ENCODE peak calls at places on chromosomes 5 and 9, in eight cellular contexts. B is HCT116, Y is neural progenitor cell, F is OCI-LY7, D is hepatocyte, O is PC-3, M is MM.1S, J is GM23338. S is an unnamed sample. For H3K79me2, the result is how much of the 10 kb centered on the place peaks cover.

GRCh38 chr9:137788561-137789294 is 88.9 kb upstream of the CACNA1B start:
- DNase-seq in J (peak), Y (no peak), M (no peak), O (no peak), B (no peak), D (no peak), F (no peak), S (no peak)

GRCh38 chr5:179361204-179361603 is 15.9 kb upstream of the ADAMTS2 start:
- DNase-seq in J (no peak), O (no peak), M (no peak), F (no peak), D (no peak), Y (no peak), B (no peak), S (no peak)

GRCh38 chr5:141604318-141604717 is 14.5 kb downstream of the DIAPH1 start:
- DNase-seq in J (peak), F (peak), O (peak), B (peak), Y (peak), D (peak), M (no peak), S (peak)

GRCh38 chr5:131386779-131387178 is 122.9 kb downstream of the CDC42SE2 start:
- DNase-seq in D (peak), Y (no peak), B (no peak), M (no peak), J (peak), F (no peak), O (peak), S (no peak)

GRCh38 chr5:42756630-42757601 is at the start of gene CCDC152:
- DNase-seq in O (peak), D (no peak), B (no peak), J (peak), F (no peak), M (no peak), Y (peak), S (peak)

GRCh38 chr9:42275141-42275540 is 91.7 kb downstream of the SPATA31A6 start:
- DNase-seq in B (no peak), O (no peak), F (no peak), D (no peak), M (no peak), Y (no peak), J (no peak), S (no peak)

GRCh38 chr9:4615251-4615650 is 46.8 kb upstream of the PLPP6 start:
- DNase-seq in J (no peak), M (no peak), O (peak), D (no peak), F (no peak), B (no peak), Y (no peak), S (peak)

GRCh38 chr5:166499452-166500240 is 1791.8 kb upstream of the WWC1 start:
- DNase-seq in Y (no peak), B (no peak), O (no peak), F (no peak), M (no peak), D (no peak), J (no peak), S (no peak)

GRCh38 chr9:106862946-106863740 is at the start of gene ZNF462:
- DNase-seq in D (peak), Y (peak), J (peak), F (peak), M (peak), O (peak), B (no peak), S (peak)

GRCh38 chr5:115946655-115947054 is 15.6 kb upstream of the LVRN start:
- DNase-seq in M (no peak), F (no peak), J (no peak), D (no peak), B (no peak), O (no peak), Y (no peak), S (peak)

GRCh38 chr9:127144670-127145458 is 22.4 kb upstream of the ANGPTL2 start:
- DNase-seq in O (no peak), B (no peak), F (no peak), M (no peak), J (no peak), D (no peak), Y (no peak), S (no peak)

GRCh38 chr9:134679616-134680392 is 38.2 kb downstream of the COL5A1 start:
- DNase-seq in B (no peak), O (no peak), J (no peak), F (no peak), M (no peak), Y (no peak), D (no peak), S (no peak)

DNA sequence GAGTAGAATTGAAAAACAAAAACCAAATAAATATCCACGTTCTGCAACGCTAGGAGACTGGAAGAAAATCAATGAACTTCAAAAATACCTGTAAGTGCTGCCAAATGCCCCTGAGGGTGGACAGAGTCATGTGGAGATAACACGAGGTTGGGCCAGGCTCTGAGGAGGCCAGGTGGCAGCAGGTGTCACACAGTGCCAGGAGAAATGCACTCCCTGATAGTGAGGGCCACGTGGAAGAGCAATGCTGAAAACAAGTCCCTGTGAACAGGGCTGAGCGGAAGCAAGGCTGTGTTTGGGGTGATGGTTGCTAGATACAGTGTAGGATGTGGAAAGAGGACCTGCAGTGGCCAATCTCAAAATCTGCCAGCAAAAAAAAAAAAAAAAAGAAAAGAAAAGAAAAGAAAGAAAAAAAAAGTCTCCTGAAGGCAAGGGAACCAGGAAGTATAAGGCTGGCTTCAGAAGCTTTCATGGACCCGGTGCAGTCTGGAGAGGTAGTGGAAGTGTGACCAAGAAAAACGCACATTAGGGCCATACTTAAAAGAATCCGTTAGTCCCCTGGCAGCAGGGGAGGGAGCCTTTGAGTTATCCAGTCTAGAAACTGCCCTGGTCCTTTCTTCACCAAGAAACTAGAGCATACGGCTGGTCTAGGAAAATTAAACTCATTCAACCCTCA is 16.8 kb downstream of the C1QTNF3 start:
- DNase-seq in J (no peak), D (no peak), Y (no peak), F (no peak), O (no peak), M (no peak), B (no peak), S (no peak)
- TF ChIP-seq EZH2phosphoT487 in J (no peak), D (no peak), Y (no peak), F (no peak), O (no peak), M (no peak), B (no peak), S (no peak)

GRCh38 chr9:73050062-73050814 is 97.4 kb upstream of the ALDH1A1 start:
- DNase-seq in B (no peak), M (no peak), F (no peak), O (no peak), J (peak), Y (no peak), D (no peak), S (peak)

GRCh38 chr9:73049280-73049679 is 96.4 kb upstream of the ALDH1A1 start:
- DNase-seq in D (no peak), Y (no peak), B (no peak), O (no peak), F (no peak), J (no peak), M (no peak), S (no peak)

GRCh38 chr9:73054091-73054490 is 97.6 kb upstream of the ANXA1 start:
- DNase-seq in B (no peak), F (no peak), J (no peak), O (no peak), D (no peak), M (no peak), Y (no peak), S (no peak)

GRCh38 chr9:73053543-73053942 is 98.1 kb upstream of the ANXA1 start:
- DNase-seq in B (no peak), Y (no peak), M (no peak), D (no peak), J (no peak), F (no peak), O (no peak), S (no peak)

GRCh38 chr9:73050887-73051550 is 98.2 kb upstream of the ALDH1A1 start:
- DNase-seq in O (no peak), F (no peak), B (peak), D (peak), M (no peak), J (peak), Y (peak), S (no peak)
- H2AFZ ChIP-seq in O (no peak), F (no peak), B (no peak), D (peak), M (no peak), J (no peak), Y (no peak), S (no peak)

DNA sequence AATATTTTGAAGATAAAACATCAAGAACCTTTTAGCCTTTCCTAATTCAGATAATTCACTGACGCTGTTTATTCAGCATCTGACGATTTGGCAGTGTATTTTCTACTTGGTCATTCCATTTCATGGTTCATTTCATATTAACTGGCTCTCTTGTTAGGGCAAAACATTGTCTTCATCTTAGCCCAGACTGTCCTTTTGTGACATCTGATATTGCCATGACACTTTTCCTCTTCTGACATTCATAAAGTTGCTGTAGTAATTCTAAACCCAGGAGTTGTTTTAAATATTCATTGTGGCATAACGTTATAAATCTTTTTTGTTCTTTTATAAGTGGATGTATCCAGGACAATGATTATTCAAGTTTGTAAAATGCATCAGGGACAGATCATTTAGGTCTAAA is 1.8 kb downstream of the SCAMP1 start:
- DNase-seq in Y (no peak), B (no peak), O (no peak), J (no peak), D (no peak), F (no peak), M (no peak), S (no peak)
- H3K79me2 ChIP-seq in Y (half or more), B (half or more), O (half or more), J (half or more), D (half or more), F (half or more), M (under half), S (half or more)

DNA sequence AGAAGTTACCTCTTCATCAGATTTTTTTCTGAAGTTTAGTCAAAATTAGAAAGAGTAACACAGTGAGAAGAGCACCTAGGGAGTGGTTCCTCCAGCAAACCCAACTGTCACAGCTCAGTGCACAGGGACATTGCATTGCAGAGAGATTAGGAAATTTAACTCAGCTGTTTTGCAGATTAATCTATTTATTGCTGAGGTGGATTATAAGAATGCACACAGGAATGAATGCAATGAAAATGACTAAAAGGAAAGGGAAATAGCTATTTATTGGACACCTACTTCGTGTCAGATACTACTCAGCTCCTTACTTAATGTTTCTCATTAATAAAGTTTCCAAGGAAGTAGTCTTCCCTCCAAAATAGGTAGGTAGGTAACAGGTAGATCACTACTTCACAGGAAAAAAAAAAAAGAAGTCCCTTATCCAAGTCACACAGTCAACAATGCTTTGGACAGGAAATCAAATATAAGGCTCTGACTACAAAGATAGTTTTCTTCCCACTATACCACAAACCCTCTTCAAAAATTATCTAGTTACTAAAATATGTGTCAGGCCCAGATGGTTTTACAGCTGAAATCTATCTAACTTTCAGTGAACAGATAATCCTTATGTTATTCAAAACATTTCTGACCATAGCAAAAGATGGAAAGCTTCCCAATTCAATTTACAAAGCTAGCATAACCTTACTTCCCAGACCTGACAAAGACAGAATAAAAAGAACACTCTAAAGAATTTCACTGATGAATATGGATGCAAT is 442.2 kb upstream of the MPDZ start:
- DNase-seq in Y (no peak), M (no peak), O (peak), B (no peak), F (no peak), D (no peak), J (no peak), S (peak)
- TF ChIP-seq EZH2phosphoT487 in Y (no peak), M (no peak), O (no peak), B (no peak), F (no peak), D (no peak), J (no peak), S (no peak)

GRCh38 chr5:149267241-149267973 is 4.3 kb upstream of the AFAP1L1 start:
- DNase-seq in B (no peak), J (no peak), Y (no peak), F (no peak), O (peak), D (no peak), M (no peak), S (peak)
- H2AFZ ChIP-seq in B (no peak), J (no peak), Y (no peak), F (no peak), O (peak), D (no peak), M (no peak), S (no peak)

DNA sequence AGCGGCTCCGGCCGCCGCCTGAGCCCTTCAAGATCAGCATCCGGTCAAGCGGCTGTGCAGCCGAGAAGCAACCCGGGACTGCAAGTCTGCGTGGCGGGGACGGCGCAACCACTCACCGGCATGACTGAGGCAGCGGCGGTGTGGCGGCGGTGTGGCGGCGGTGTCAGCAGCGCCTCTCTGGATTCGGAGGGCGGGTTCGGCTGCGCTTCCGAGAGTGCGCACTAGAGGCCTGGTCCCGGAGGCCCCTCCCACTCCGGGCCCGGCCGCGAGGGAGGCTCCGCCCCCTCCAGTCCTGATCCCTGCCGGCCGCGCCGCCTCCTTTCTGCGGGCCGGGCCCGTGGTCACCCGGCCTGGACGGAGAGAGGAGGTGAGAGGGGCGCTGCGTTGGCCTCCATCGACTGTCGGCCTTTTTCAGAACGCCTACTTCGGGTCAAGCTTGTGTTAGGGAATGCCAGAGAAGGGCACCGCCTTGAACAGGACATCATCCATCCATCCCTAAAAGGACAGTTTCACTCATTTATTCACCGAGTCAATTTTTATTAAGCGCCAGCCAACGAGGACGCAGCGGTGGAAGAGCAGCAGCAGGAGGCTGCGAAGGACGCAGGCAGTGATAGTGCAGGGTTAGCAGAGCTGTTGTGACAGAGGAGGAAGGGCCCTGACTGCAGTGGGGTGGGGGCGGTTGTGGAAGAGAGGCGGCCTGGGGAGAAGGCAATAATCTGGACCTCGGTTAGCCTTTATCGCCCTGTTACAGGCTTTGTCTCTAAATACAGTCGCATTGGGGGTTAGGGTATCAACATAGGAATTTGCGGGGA is at the start of gene ATOX1:
- DNase-seq in B (peak), O (peak), F (peak), D (peak), J (peak), Y (peak), M (peak), S (peak)
- H3K79me2 ChIP-seq in B (under half), O (under half), F (under half), D (under half), J (under half), Y (under half), M (under half), S (under half)

GRCh38 chr5:41067714-41068113 is 3.4 kb downstream of the MROH2B start:
- DNase-seq in M (no peak), J (no peak), D (no peak), Y (no peak), O (no peak), B (no peak), F (no peak), S (no peak)
- TF ChIP-seq EZH2phosphoT487 in M (no peak), J (no peak), D (no peak), Y (no peak), O (no peak), B (no peak), F (no peak), S (no peak)

GRCh38 chr5:96975656-96976055 is 39.8 kb downstream of the LNPEP start:
- DNase-seq in J (no peak), F (no peak), Y (no peak), M (no peak), O (no peak), D (no peak), B (no peak), S (no peak)

GRCh38 chr5:96968614-96969013 is 32.7 kb downstream of the LNPEP start:
- DNase-seq in Y (no peak), F (peak), B (no peak), M (no peak), J (no peak), O (no peak), D (peak), S (no peak)

GRCh38 chr5:96973561-96974401 is 37.9 kb downstream of the LNPEP start:
- DNase-seq in F (peak), M (no peak), J (no peak), B (no peak), O (no peak), Y (no peak), D (no peak), S (no peak)

GRCh38 chr5:96969401-96969800 is 33.5 kb downstream of the LNPEP start:
- DNase-seq in F (no peak), J (no peak), M (no peak), O (no peak), D (no peak), B (no peak), Y (no peak), S (peak)

GRCh38 chr5:96972599-96973334 is 36.9 kb downstream of the LNPEP start:
- DNase-seq in D (no peak), F (peak), M (no peak), B (no peak), Y (no peak), J (no peak), O (no peak), S (no peak)
- H2AFZ ChIP-seq in D (no peak), F (no peak), M (no peak), B (no peak), Y (no peak), J (no peak), O (no peak), S (no peak)

GRCh38 chr9:35549466-35549865 is 55.6 kb upstream of the TESK1 start:
- DNase-seq in J (no peak), F (no peak), M (no peak), O (no peak), Y (no peak), B (no peak), D (no peak), S (no peak)
- H3K79me2 ChIP-seq in J (under half), F (under half), M (under half), O (under half), Y (under half), B (under half), D (under half), S (half or more)

GRCh38 chr5:149422429-149423286 is 43.6 kb upstream of the IL17B start:
- DNase-seq in D (peak), Y (peak), M (no peak), B (no peak), F (no peak), O (no peak), J (peak), S (peak)
- TF ChIP-seq EZH2phosphoT487 in D (no peak), Y (no peak), M (no peak), B (no peak), F (no peak), O (no peak), J (no peak), S (no peak)